ENCODE peak calls at places on chromosome 11, in seven cellular contexts. A is NCI-H1436, Q is WTC11, E is fibroblast of pulmonary artery, U is cardiac muscle cell, F is T-helper 1 cell, O is right cardiac atrium. S is an unnamed sample.

GRCh38 chr11:79441159-79441875 is 487 bp upstream of the TENM4 start:
- DNase-seq in A (no peak), Q (no peak), E (no peak), U (no peak), F (no peak), O (no peak), S (no peak)

GRCh38 chr11:31940396-31941037 is 129.4 kb upstream of the PAX6 start:
- DNase-seq in A (no peak), Q (no peak), E (peak), U (peak), F (no peak), O (peak), S (no peak)

GRCh38 chr11:12806113-12806512 is 131.9 kb downstream of the TEAD1 start:
- DNase-seq in A (no peak), Q (no peak), E (peak), U (peak), F (no peak), O (no peak), S (no peak)

GRCh38 chr11:3803726-3804510 is 4.4 kb upstream of the PGAP2 start:
- DNase-seq in A (no peak), Q (no peak), E (no peak), U (no peak), F (no peak), O (no peak), S (no peak)

GRCh38 chr11:20097319-20098221 is 62.7 kb downstream of the DBX1 start:
- DNase-seq in A (no peak), Q (no peak), E (peak), U (peak), F (no peak), O (no peak), S (no peak)

GRCh38 chr11:74791333-74792100 is 42.9 kb downstream of the RNF169 start:
- DNase-seq in A (no peak), Q (no peak), E (no peak), U (no peak), F (no peak), O (no peak), S (no peak)

GRCh38 chr11:1938343-1939005 is 8.7 kb upstream of the MRPL23 start:
- DNase-seq in A (no peak), Q (peak), E (no peak), U (no peak), F (no peak), O (no peak), S (no peak)

GRCh38 chr11:69108559-69108958 is 47.2 kb upstream of the SMIM38 start:
- DNase-seq in A (no peak), Q (no peak), E (no peak), U (no peak), F (no peak), O (no peak), S (no peak)

GRCh38 chr11:56885182-56885581 is 103.5 kb upstream of the OR5AK2 start:
- DNase-seq in A (no peak), Q (no peak), E (no peak), U (no peak), F (no peak), O (no peak), S (peak)

GRCh38 chr11:399731-400211 is 5.8 kb downstream of the PKP3 start:
- DNase-seq in A (no peak), Q (no peak), E (no peak), U (no peak), F (no peak), O (no peak), S (no peak)

GRCh38 chr11:96680515-96680914 is 290.7 kb downstream of the JRKL start:
- DNase-seq in A (no peak), Q (no peak), E (no peak), U (no peak), F (no peak), O (no peak), S (no peak)

GRCh38 chr11:116379185-116379828 is 393.5 kb downstream of the BUD13 start:
- DNase-seq in A (no peak), Q (peak), E (peak), U (peak), F (no peak), O (peak), S (peak)

GRCh38 chr11:28142724-28143123 is 34.5 kb downstream of the METTL15 start:
- DNase-seq in A (no peak), Q (no peak), E (no peak), U (peak), F (no peak), O (no peak), S (no peak)

GRCh38 chr11:111733009-111733408 is 33.2 kb downstream of the PPP2R1B start:
- DNase-seq in A (no peak), Q (no peak), E (peak), U (peak), F (no peak), O (peak), S (peak)

GRCh38 chr11:94325681-94326080 is 21.3 kb downstream of the IZUMO1R start:
- DNase-seq in A (no peak), Q (peak), E (peak), U (peak), F (peak), O (no peak), S (no peak)

GRCh38 chr11:134639586-134640330 is 227.7 kb upstream of the B3GAT1 start:
- DNase-seq in A (peak), Q (no peak), E (no peak), U (no peak), F (no peak), O (no peak), S (no peak)

GRCh38 chr11:31397239-31397834 is 27.7 kb downstream of the DNAJC24 start:
- DNase-seq in A (peak), Q (no peak), E (peak), U (peak), F (no peak), O (no peak), S (peak)

GRCh38 chr11:28566643-28567042 is 458.5 kb downstream of the METTL15 start:
- DNase-seq in A (no peak), Q (peak), E (peak), U (peak), F (no peak), O (peak), S (peak)

GRCh38 chr11:76598426-76598839 is 72.1 kb downstream of the LRRC32 start:
- DNase-seq in A (no peak), Q (peak), E (peak), U (peak), F (no peak), O (peak), S (no peak)

GRCh38 chr11:66810576-66811185 is 32.6 kb upstream of the RCE1 start:
- DNase-seq in A (no peak), Q (no peak), E (no peak), U (no peak), F (no peak), O (no peak), S (no peak)

GRCh38 chr11:107619926-107620325 is 29.0 kb downstream of the ELMOD1 start:
- DNase-seq in A (no peak), Q (no peak), E (peak), U (no peak), F (no peak), O (no peak), S (no peak)

GRCh38 chr11:68146704-68147474 is 25.7 kb upstream of the CHKA start:
- DNase-seq in A (peak), Q (no peak), E (peak), U (peak), F (no peak), O (peak), S (no peak)

GRCh38 chr11:75797796-75798195 is 17.2 kb upstream of the UVRAG start:
- DNase-seq in A (no peak), Q (no peak), E (peak), U (peak), F (no peak), O (no peak), S (no peak)

GRCh38 chr11:68998390-68998911 is 14.6 kb downstream of the MRGPRF start:
- DNase-seq in A (peak), Q (peak), E (peak), U (peak), F (no peak), O (no peak), S (peak)

GRCh38 chr11:86954288-86955110 is 696 bp downstream of the FZD4 start:
- DNase-seq in A (no peak), Q (peak), E (no peak), U (no peak), F (no peak), O (peak), S (no peak)

GRCh38 chr11:2714463-2714800 is 14.6 kb upstream of the KCNQ1OT1 start:
- DNase-seq in A (no peak), Q (no peak), E (no peak), U (no peak), F (no peak), O (no peak), S (no peak)

GRCh38 chr11:57199330-57199729 is 17.6 kb downstream of the LRRC55 start:
- DNase-seq in A (no peak), Q (no peak), E (no peak), U (no peak), F (no peak), O (no peak), S (no peak)

GRCh38 chr11:61712301-61712700 is 32.1 kb downstream of the DAGLA start:
- DNase-seq in A (no peak), Q (no peak), E (no peak), U (no peak), F (no peak), O (no peak), S (no peak)

GRCh38 chr11:17738350-17739207 is 4.0 kb downstream of the KCNC1 start:
- DNase-seq in A (no peak), Q (peak), E (no peak), U (no peak), F (no peak), O (no peak), S (no peak)

GRCh38 chr11:31690516-31690915 is 120.6 kb downstream of the PAX6 start:
- DNase-seq in A (no peak), Q (no peak), E (no peak), U (no peak), F (no peak), O (no peak), S (no peak)

GRCh38 chr11:31060880-31061279 is 308.7 kb downstream of the DCDC1 start:
- DNase-seq in A (no peak), Q (no peak), E (peak), U (peak), F (no peak), O (peak), S (peak)

GRCh38 chr11:69652999-69653398 is 12.0 kb downstream of the CCND1 start:
- DNase-seq in A (no peak), Q (no peak), E (no peak), U (no peak), F (no peak), O (no peak), S (no peak)

GRCh38 chr11:82462588-82462987 is 271.1 kb downstream of the FAM181B start:
- DNase-seq in A (no peak), Q (no peak), E (no peak), U (no peak), F (no peak), O (no peak), S (no peak)

GRCh38 chr11:17558025-17558780 is 11.1 kb downstream of the OTOG start:
- DNase-seq in A (no peak), Q (peak), E (no peak), U (no peak), F (no peak), O (no peak), S (no peak)

GRCh38 chr11:58629857-58630256 is 7.4 kb downstream of the CNTF start:
- DNase-seq in A (peak), Q (no peak), E (peak), U (peak), F (no peak), O (no peak), S (no peak)

GRCh38 chr11:57899378-57899777 is 124.3 kb upstream of the OR9Q1 start:
- DNase-seq in A (no peak), Q (no peak), E (no peak), U (no peak), F (no peak), O (no peak), S (no peak)

S was measured in retina.